ENCODE peak calls at places on chromosome 19, in five cellular contexts. H, I, P, N and L are unnamed samples.

GRCh38 chr19:38264486-38265212 is at the start of gene SPINT2:
- DNase-seq in H (no peak), I (no peak), N (no peak), P (no peak), L (no peak)

GRCh38 chr19:7176792-7177191 is 107.3 kb downstream of the ZNF557 start:
- DNase-seq in N (no peak), P (no peak), H (no peak), I (no peak), L (no peak)

GRCh38 chr19:42132030-42132628 is at the start of gene POU2F2:
- DNase-seq in H (peak; percentile 96), I (no peak), P (no peak), N (no peak), L (no peak)

GRCh38 chr19:1253514-1254080 is 5.2 kb downstream of the MIDN start:
- DNase-seq in H (no peak), P (peak; percentile 56), N (peak; percentile 88), I (peak; percentile 80), L (peak; percentile 85)

GRCh38 chr19:9945319-9945966 is 9.1 kb upstream of the OLFM2 start:
- DNase-seq in N (peak; percentile 87), P (peak; percentile 87), H (no peak), I (peak; percentile 99), L (peak; percentile 10)

GRCh38 chr19:49587227-49587626 is 3.8 kb upstream of the PRR12 start:
- DNase-seq in N (no peak), I (no peak), P (no peak), H (no peak), L (no peak)

GRCh38 chr19:10113592-10113963 is 2.1 kb downstream of the P2RY11 start:
- DNase-seq in H (peak; percentile 66), N (no peak), P (peak; percentile 15), I (no peak), L (no peak)

GRCh38 chr19:34501339-34502320 is 20.1 kb downstream of the WTIP start:
- DNase-seq in I (peak; percentile 66), P (peak; percentile 86), N (peak; percentile 94), H (peak; percentile 94), L (peak; percentile 76)

GRCh38 chr19:3403489-3404323 is 37.3 kb downstream of the NFIC start:
- DNase-seq in N (peak; percentile 87), I (peak; percentile 92), H (no peak), P (no peak), L (peak; percentile 48)

GRCh38 chr19:17255150-17255621 is 9.4 kb downstream of the USHBP1 start:
- DNase-seq in H (no peak), N (peak; percentile 25), P (peak; percentile 34), I (no peak), L (peak; percentile 75)

GRCh38 chr19:16645140-16645539 is 14.8 kb downstream of the SMIM7 start:
- DNase-seq in N (no peak), P (no peak), H (no peak), I (no peak), L (no peak)

GRCh38 chr19:12350185-12350889 is 15.1 kb downstream of the ZNF442 start:
- DNase-seq in H (no peak), N (no peak), P (no peak), I (no peak), L (no peak)

GRCh38 chr19:39199025-39199424 is 2.3 kb downstream of the NCCRP1 start:
- DNase-seq in P (no peak), N (no peak), H (no peak), I (peak; percentile 9), L (peak; percentile 35)

GRCh38 chr19:12948597-12949362 is 3.1 kb downstream of the RAD23A start:
- DNase-seq in H (no peak), I (no peak), P (no peak), N (no peak), L (no peak)

GRCh38 chr19:38433268-38433733 is at the start of gene RYR1:
- DNase-seq in N (peak; percentile 50), P (no peak), H (peak; percentile 79), I (no peak), L (no peak)

GRCh38 chr19:16199275-16199932 is 1.7 kb downstream of the AP1M1 start:
- DNase-seq in N (no peak), P (no peak), H (no peak), I (no peak), L (no peak)

GRCh38 chr19:37045140-37045539 is 33.1 kb upstream of the ZNF420 start:
- DNase-seq in I (no peak), N (no peak), P (no peak), H (no peak), L (no peak)

GRCh38 chr19:48455908-48456562 is 661 bp downstream of the KCNJ14 start:
- DNase-seq in P (no peak), H (no peak), N (no peak), I (no peak), L (no peak)

GRCh38 chr19:38664503-38665211 is 17.2 kb downstream of the ACTN4 start:
- DNase-seq in H (peak; percentile 71), P (no peak), I (no peak), N (no peak), L (no peak)

GRCh38 chr19:3208317-3209207 is 15.9 kb upstream of the CELF5 start:
- DNase-seq in H (no peak), P (no peak), I (no peak), N (no peak), L (no peak)

GRCh38 chr19:38004505-38005223 is 97.7 kb downstream of the SIPA1L3 start:
- DNase-seq in P (peak; percentile 72), I (peak; percentile 96), H (peak; percentile 94), N (peak; percentile 89), L (peak; percentile 42)

GRCh38 chr19:12364391-12365093 is 941 bp downstream of the ZNF442 start:
- DNase-seq in P (no peak), H (no peak), N (peak; percentile 33), I (peak; percentile 3), L (no peak)

GRCh38 chr19:20162821-20163220 is 4.2 kb upstream of the ZNF486 start:
- DNase-seq in H (no peak), N (no peak), I (no peak), P (no peak), L (no peak)

GRCh38 chr19:33416307-33417215 is 43.1 kb downstream of the CEBPG start:
- DNase-seq in H (peak; percentile 84), P (peak; percentile 77), N (peak; percentile 84), I (peak; percentile 41), L (peak; percentile 44)

GRCh38 chr19:10335149-10336053 is 2.1 kb upstream of the RAVER1 start:
- DNase-seq in P (no peak), I (no peak), N (no peak), H (no peak), L (no peak)

GRCh38 chr19:4811328-4812131 is 20.0 kb downstream of the TICAM1 start:
- DNase-seq in P (peak; percentile 88), N (peak; percentile 83), H (peak; percentile 92), I (no peak), L (peak; percentile 63)

GRCh38 chr19:58439576-58440554 is at the start of gene ZNF132:
- DNase-seq in I (peak; percentile 100), H (no peak), N (peak; percentile 91), P (no peak), L (no peak)
- H3K4me2 ChIP-seq in I (peak within 1 kb of the TSS; percentile 91), H (no peak within 1 kb of the TSS), N (peak within 1 kb of the TSS; percentile 83), P (no peak within 1 kb of the TSS), L (no peak within 1 kb of the TSS)

GRCh38 chr19:55813906-55814305 is 17.9 kb downstream of the NLRP11 start:
- DNase-seq in H (no peak), P (no peak), N (no peak), I (no peak), L (no peak)

GRCh38 chr19:55812449-55812848 is 19.4 kb downstream of the NLRP11 start:
- DNase-seq in I (no peak), P (no peak), H (no peak), N (no peak), L (no peak)

GRCh38 chr19:55811340-55811739 is 20.5 kb downstream of the NLRP11 start:
- DNase-seq in P (no peak), H (no peak), I (no peak), N (no peak), L (no peak)

GRCh38 chr19:55809381-55810058 is 22.3 kb downstream of the NLRP11 start:
- DNase-seq in P (peak; percentile 80), N (peak; percentile 41), I (no peak), H (peak; percentile 96), L (peak; percentile 65)
- H3K4me2 ChIP-seq in P (peak overlapping the region; percentile 35), N (no peak overlapping the region), I (no peak overlapping the region), H (peak overlapping the region; percentile 32), L (no peak overlapping the region)

GRCh38 chr19:51141181-51141580 is 920 bp upstream of the SIGLEC7 start:
- DNase-seq in I (no peak), H (no peak), N (no peak), P (no peak), L (no peak)

GRCh38 chr19:51138549-51138979 is 3.5 kb upstream of the SIGLEC7 start:
- DNase-seq in P (no peak), H (no peak), N (no peak), I (no peak), L (no peak)

GRCh38 chr19:51142119-51142518 is at the start of gene SIGLEC7:
- DNase-seq in I (no peak), H (no peak), N (no peak), P (no peak), L (no peak)

GRCh38 chr19:51139299-51140018 is 2.6 kb upstream of the SIGLEC7 start:
- DNase-seq in P (no peak), H (no peak), N (no peak), I (no peak), L (no peak)

DNA sequence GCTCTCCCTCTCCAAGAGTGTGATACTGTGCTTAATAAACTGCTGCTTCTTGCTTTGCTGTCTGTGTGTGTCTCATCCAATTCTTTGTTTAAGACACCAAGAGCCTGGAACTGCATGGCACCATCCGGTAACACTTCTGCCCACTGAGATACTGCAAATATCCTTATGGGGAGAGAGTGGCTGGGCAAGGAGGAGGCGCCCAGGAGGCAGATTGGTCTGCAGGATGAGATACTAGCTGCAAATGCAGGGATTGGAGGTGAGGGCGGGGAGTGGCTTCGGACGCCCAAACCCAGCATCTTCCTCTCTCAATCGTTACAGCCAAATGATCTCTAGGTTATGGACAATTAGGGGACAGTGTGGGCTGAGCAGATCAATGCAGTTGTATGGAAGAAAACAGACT is 1.7 kb upstream of the SIGLEC7 start:
- DNase-seq in N (no peak), P (no peak), I (no peak), H (no peak), L (no peak)
- H3K4me2 ChIP-seq in N (no peak overlapping the region), P (no peak overlapping the region), I (no peak overlapping the region), H (no peak overlapping the region), L (no peak overlapping the region)

DNA sequence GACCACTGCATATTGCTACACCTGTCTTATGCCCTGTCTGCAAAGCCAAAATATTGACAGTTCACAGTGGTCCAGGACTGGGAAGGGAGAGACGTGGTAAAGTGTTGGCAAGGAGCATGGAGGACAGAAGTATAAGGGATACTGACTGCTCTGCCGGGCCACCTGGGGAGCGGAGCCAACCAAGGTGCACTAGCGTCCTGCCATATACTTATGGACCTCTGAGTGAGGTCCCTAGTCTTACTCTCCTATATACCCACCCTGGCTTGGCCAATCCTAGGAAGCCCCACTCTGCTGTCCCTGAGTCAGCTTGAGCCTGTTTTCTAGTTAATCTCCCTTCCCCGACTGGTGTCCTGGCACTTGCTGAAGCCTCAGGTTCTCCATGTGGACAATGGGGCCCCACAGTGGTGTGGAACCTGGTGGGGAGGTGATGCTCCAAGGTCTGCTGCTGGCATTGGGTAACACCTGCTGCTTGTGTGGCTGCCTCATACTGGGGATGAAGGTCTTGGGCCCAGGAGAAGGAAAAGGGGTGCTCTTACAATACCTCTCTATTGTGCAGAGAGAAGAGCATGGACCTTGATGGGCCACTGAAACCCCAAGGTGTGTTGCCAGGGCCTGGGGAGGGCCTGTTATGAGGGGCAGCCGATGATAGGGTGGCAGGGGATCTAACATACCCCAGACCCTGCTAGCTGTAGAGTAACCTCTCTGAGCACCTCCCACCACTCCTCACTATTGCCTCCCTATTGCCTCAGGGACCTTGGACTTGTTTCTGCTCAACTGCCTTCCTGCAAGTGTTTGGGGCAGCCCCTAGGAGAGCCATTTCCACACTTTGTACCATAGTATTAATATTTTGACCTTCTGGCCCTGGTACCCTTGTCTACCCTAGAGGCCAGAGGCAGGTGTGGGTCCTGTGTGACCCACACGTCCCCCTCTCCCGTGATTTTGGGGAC is 6.7 kb upstream of the TRIM28 start:
- DNase-seq in P (no peak), N (no peak), H (no peak), I (no peak), L (no peak)
- H3K4me2 ChIP-seq in P (no peak overlapping the region), N (peak overlapping the region; percentile 78), H (no peak overlapping the region), I (no peak overlapping the region), L (peak overlapping the region; percentile 76)